ENCODE peak calls at places on chromosomes 4 and X, in six cellular contexts. T is anterior cingulate cortex, L is NCI-H1105 treated with DMSO at 0.1 percent for 48 hours, U is foreskin fibroblast, G is globus pallidus, Q is iris pigment epithelial cell. O is an unnamed sample.

GRCh38 chrX:42242044-42242443 is 318.7 kb upstream of the CASK start:
- DNase-seq in T (no peak), L (no peak), U (no peak), G (no peak), Q (no peak), O (no peak)

GRCh38 chr4:6523251-6523650 is 50.8 kb upstream of the PPP2R2C start:
- DNase-seq in T (no peak), L (no peak), U (peak), G (no peak), Q (peak), O (no peak)

GRCh38 chr4:181796502-181796901 is 446.7 kb upstream of the TENM3 start:
- DNase-seq in T (no peak), L (no peak), U (no peak), G (no peak), Q (peak), O (no peak)

GRCh38 chr4:156137971-156138581 is 184.4 kb upstream of the CTSO start:
- DNase-seq in T (no peak), L (no peak), U (no peak), G (no peak), Q (no peak), O (no peak)

GRCh38 chr4:108203377-108203776 is 34.6 kb upstream of the LEF1 start:
- DNase-seq in T (no peak), L (no peak), U (no peak), G (no peak), Q (no peak), O (no peak)

GRCh38 chr4:87783781-87784180 is 15.6 kb upstream of the IBSP start:
- DNase-seq in T (no peak), L (no peak), U (no peak), G (no peak), Q (peak), O (no peak)

GRCh38 chrX:22095306-22095705 is 63.2 kb downstream of the PHEX start:
- DNase-seq in T (no peak), L (no peak), U (peak), G (no peak), Q (no peak), O (peak)

GRCh38 chr4:36163198-36163597 is 81.1 kb downstream of the ARAP2 start:
- DNase-seq in T (no peak), L (no peak), U (no peak), G (no peak), Q (no peak), O (no peak)

GRCh38 chrX:23662853-23663252 is 4.4 kb upstream of the PRDX4 start:
- DNase-seq in T (no peak), L (no peak), U (peak), G (no peak), Q (peak), O (no peak)

GRCh38 chr4:118729287-118730286 is 44.4 kb downstream of the METTL14 start:
- DNase-seq in T (no peak), L (no peak), U (peak), G (no peak), Q (peak), O (peak)

GRCh38 chr4:9969526-9970398 is 51.5 kb downstream of the SLC2A9 start:
- DNase-seq in T (no peak), L (no peak), U (no peak), G (no peak), Q (no peak), O (no peak)

GRCh38 chr4:155569960-155570515 is 96.6 kb upstream of the GUCY1A1 start:
- DNase-seq in T (no peak), L (no peak), U (peak), G (no peak), Q (peak), O (peak)

GRCh38 chrX:48474127-48474526 is 1.9 kb upstream of the FTSJ1 start:
- DNase-seq in T (no peak), L (no peak), U (peak), G (no peak), Q (peak), O (no peak)

GRCh38 chr4:42104521-42104920 is 47.9 kb downstream of the BEND4 start:
- DNase-seq in T (no peak), L (no peak), U (peak), G (no peak), Q (peak), O (peak)

GRCh38 chr4:26753642-26754041 is 107.0 kb upstream of the STIM2 start:
- DNase-seq in T (no peak), L (no peak), U (no peak), G (no peak), Q (peak), O (no peak)

GRCh38 chr4:128859887-128860774 is 50.6 kb downstream of the JADE1 start:
- DNase-seq in T (no peak), L (no peak), U (peak), G (peak), Q (peak), O (peak)

GRCh38 chrX:150199803-150200202 is 163.3 kb upstream of the MAMLD1 start:
- DNase-seq in T (no peak), L (no peak), U (no peak), G (no peak), Q (no peak), O (no peak)

GRCh38 chr4:24607338-24607737 is 23.0 kb upstream of the DHX15 start:
- DNase-seq in T (no peak), L (no peak), U (no peak), G (peak), Q (no peak), O (no peak)

GRCh38 chr4:99811850-99812249 is 4.8 kb upstream of the DAPP1 start:
- DNase-seq in T (no peak), L (no peak), U (peak), G (no peak), Q (peak), O (no peak)

GRCh38 chrX:100995469-100995868 is 26.0 kb downstream of the ARL13A start:
- DNase-seq in T (peak), L (no peak), U (peak), G (no peak), Q (peak), O (peak)

GRCh38 chr4:5808081-5808741 is 84.7 kb downstream of the CRMP1 start:
- DNase-seq in T (no peak), L (no peak), U (peak), G (no peak), Q (peak), O (peak)

GRCh38 chrX:21990812-21991211 is 41.3 kb upstream of the PHEX start:
- DNase-seq in T (no peak), L (no peak), U (no peak), G (no peak), Q (peak), O (no peak)

GRCh38 chr4:153488006-153488718 is 22.0 kb downstream of the TMEM131L start:
- DNase-seq in T (no peak), L (no peak), U (no peak), G (no peak), Q (peak), O (no peak)

GRCh38 chrX:336227-336626 is 17.6 kb upstream of the GTPBP6 start:
- DNase-seq in T (no peak), L (no peak), U (no peak), G (no peak), Q (no peak), O (no peak)

GRCh38 chrX:2819345-2820130 is 9.2 kb upstream of the GYG2 start:
- DNase-seq in T (no peak), L (no peak), U (peak), G (no peak), Q (peak), O (peak)

GRCh38 chrX:2561461-2561860 is 60.7 kb upstream of the DHRSX start:
- DNase-seq in T (no peak), L (no peak), U (no peak), G (no peak), Q (no peak), O (no peak)

GRCh38 chr4:40678421-40678820 is 48.8 kb upstream of the RBM47 start:
- DNase-seq in T (no peak), L (no peak), U (no peak), G (no peak), Q (no peak), O (no peak)

GRCh38 chrX:134718329-134719317 is 60.4 kb upstream of the PLAC1 start:
- DNase-seq in T (no peak), L (no peak), U (peak), G (no peak), Q (peak), O (peak)

GRCh38 chr4:41178372-41179085 is 35.8 kb downstream of the APBB2 start:
- DNase-seq in T (no peak), L (no peak), U (peak), G (no peak), Q (peak), O (peak)

GRCh38 chrX:129932137-129932791 is 26.3 kb downstream of the UTP14A start:
- DNase-seq in T (peak), L (peak), U (peak), G (peak), Q (peak), O (peak)

GRCh38 chrX:75278991-75279390 is 5.1 kb downstream of the UPRT start:
- DNase-seq in T (no peak), L (no peak), U (no peak), G (no peak), Q (peak), O (no peak)

GRCh38 chr4:83237591-83237990 is 47.0 kb downstream of the COQ2 start:
- DNase-seq in T (no peak), L (no peak), U (no peak), G (no peak), Q (no peak), O (no peak)

O was measured in AG08395.